ENCODE peak calls at places on chromosomes 16 and 17, in four cellular contexts. B, L, F and J are unnamed samples.

GRCh38 chr16:27400751-27401620 is 988 bp upstream of the IL21R start:
- DNase-seq in B (no peak), L (no peak), F (no peak), J (no peak)

GRCh38 chr16:31214705-31215286 is 877 bp downstream of the TRIM72 start:
- DNase-seq in B (peak; percentile 53), L (no peak), F (no peak), J (no peak)

GRCh38 chr17:62057696-62058095 is 7.4 kb downstream of the MED13 start:
- DNase-seq in B (no peak), L (no peak), F (no peak), J (no peak)

GRCh38 chr16:77584205-77584859 is 138.0 kb upstream of the NUDT7 start:
- DNase-seq in B (peak; percentile 53), L (peak; percentile 66), F (peak; percentile 44), J (peak; percentile 55)

GRCh38 chr17:81564778-81565177 is 12.6 kb upstream of the FAAP100 start:
- DNase-seq in B (no peak), L (no peak), F (no peak), J (no peak)

GRCh38 chr16:25868966-25869365 is 177.2 kb downstream of the HS3ST4 start:
- DNase-seq in B (no peak), L (no peak), F (no peak), J (no peak)

GRCh38 chr16:79267146-79267545 is 333.4 kb downstream of the MAF start:
- DNase-seq in B (no peak), L (no peak), F (no peak), J (no peak)

GRCh38 chr16:77898671-77899211 is 110.4 kb downstream of the VAT1L start:
- DNase-seq in B (no peak), L (no peak), F (no peak), J (no peak)

GRCh38 chr16:67429053-67429798 is 1.7 kb upstream of the HSD11B2 start:
- DNase-seq in B (no peak), L (no peak), F (peak; percentile 79), J (no peak)

GRCh38 chr17:47896672-47897490 is 845 bp downstream of the SP2 start:
- DNase-seq in B (no peak), L (no peak), F (no peak), J (peak; percentile 21)

GRCh38 chr16:72195609-72196008 is 23.7 kb upstream of the PMFBP1 start:
- DNase-seq in B (peak; percentile 59), L (no peak), F (no peak), J (no peak)

GRCh38 chr17:40069751-40070643 is 7.2 kb downstream of the THRA start:
- DNase-seq in B (no peak), L (peak; percentile 78), F (no peak), J (peak; percentile 49)

GRCh38 chr17:31492880-31493655 is 101.6 kb downstream of the RAB11FIP4 start:
- DNase-seq in B (no peak), L (no peak), F (no peak), J (peak; percentile 63)

GRCh38 chr17:53142890-53143289 is 679.8 kb upstream of the KIF2B start:
- DNase-seq in B (no peak), L (peak; percentile 41), F (no peak), J (no peak)

GRCh38 chr17:51761105-51761504 is 397.4 kb downstream of the CA10 start:
- DNase-seq in B (no peak), L (no peak), F (no peak), J (no peak)

GRCh38 chr16:88534731-88535141 is 35.5 kb upstream of the ZC3H18 start:
- DNase-seq in B (peak; percentile 61), L (peak; percentile 69), F (no peak), J (no peak)

GRCh38 chr17:44766409-44767038 is 7.7 kb downstream of the ADAM11 start:
- DNase-seq in B (no peak), L (no peak), F (no peak), J (no peak)

GRCh38 chr17:55661359-55661758 is 61.3 kb downstream of the TMEM100 start:
- DNase-seq in B (no peak), L (no peak), F (no peak), J (no peak)

GRCh38 chr17:80779961-80780380 is 211.7 kb upstream of the CHMP6 start:
- DNase-seq in B (no peak), L (no peak), F (no peak), J (no peak)

GRCh38 chr16:27685802-27686201 is 135.9 kb downstream of the KATNIP start:
- DNase-seq in B (no peak), L (no peak), F (no peak), J (no peak)

GRCh38 chr17:79944821-79945391 is 90.8 kb downstream of the TBC1D16 start:
- DNase-seq in B (peak; percentile 12), L (no peak), F (no peak), J (no peak)

GRCh38 chr16:73166972-73167550 is 119.1 kb upstream of the ZFHX3 start:
- DNase-seq in B (no peak), L (no peak), F (no peak), J (no peak)

GRCh38 chr16:57834936-57835335 is 32.6 kb upstream of the KIFC3 start:
- DNase-seq in B (no peak), L (peak; percentile 54), F (no peak), J (no peak)

GRCh38 chr16:87836844-87837581 is 32.3 kb downstream of the SLC7A5 start:
- DNase-seq in B (no peak), L (no peak), F (no peak), J (no peak)

GRCh38 chr16:4070936-4071335 is 45.3 kb downstream of the ADCY9 start:
- DNase-seq in B (no peak), L (no peak), F (no peak), J (no peak)

GRCh38 chr16:89244754-89245153 is 27.3 kb downstream of the ZNF778 start:
- DNase-seq in B (no peak), L (no peak), F (no peak), J (no peak)

GRCh38 chr16:85819245-85819644 is 19.8 kb downstream of the COX4I1 start:
- DNase-seq in B (peak; percentile 96), L (peak; percentile 86), F (peak; percentile 73), J (peak; percentile 83)

GRCh38 chr16:74451951-74452758 is 30.9 kb upstream of the CLEC18B start:
- DNase-seq in B (no peak), L (no peak), F (no peak), J (no peak)

GRCh38 chr16:57165483-57165882 is 20.4 kb downstream of the PSME3IP1 start:
- DNase-seq in B (no peak), L (no peak), F (no peak), J (no peak)

GRCh38 chr16:23132921-23133532 is 16.2 kb downstream of the USP31 start:
- DNase-seq in B (no peak), L (no peak), F (no peak), J (no peak)

GRCh38 chr16:23131036-23131435 is 18.2 kb downstream of the USP31 start:
- DNase-seq in B (no peak), L (no peak), F (no peak), J (no peak)

GRCh38 chr16:23129686-23130085 is 19.6 kb downstream of the USP31 start:
- DNase-seq in B (no peak), L (no peak), F (no peak), J (no peak)

GRCh38 chr16:23131841-23132576 is 17.2 kb downstream of the USP31 start:
- DNase-seq in B (no peak), L (no peak), F (no peak), J (no peak)

DNA sequence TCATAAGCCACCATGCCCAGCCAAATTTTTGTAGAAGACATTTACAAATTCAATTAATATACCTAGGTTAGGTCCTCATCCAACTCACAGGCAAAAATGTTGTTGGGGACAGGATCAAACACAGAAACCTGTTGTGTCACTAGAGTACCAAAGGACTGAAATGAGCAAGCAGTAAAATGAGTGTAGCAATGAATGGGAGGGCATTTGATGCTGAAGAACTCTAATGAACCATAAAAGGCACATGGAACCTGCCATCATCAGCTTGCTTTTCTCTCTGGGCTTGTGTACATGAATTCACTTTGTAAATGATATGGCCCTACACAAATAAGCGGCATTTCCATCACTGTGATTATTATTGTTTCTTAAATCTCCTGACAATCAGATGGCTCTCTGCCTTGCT is 17.8 kb downstream of the USP31 start:
- DNase-seq in B (no peak), L (no peak), F (no peak), J (no peak)
- TF ChIP-seq HMGXB4 in B (no peak), L (no peak), F (no peak), J (no peak)

GRCh38 chr17:49180303-49180702 is 30.1 kb downstream of the GNGT2 start:
- DNase-seq in B (peak; percentile 80), L (peak; percentile 69), F (peak; percentile 65), J (peak; percentile 76)
- TF ChIP-seq HMGXB4 in B (no peak), L (no peak), F (peak; percentile 63), J (no peak)

DNA sequence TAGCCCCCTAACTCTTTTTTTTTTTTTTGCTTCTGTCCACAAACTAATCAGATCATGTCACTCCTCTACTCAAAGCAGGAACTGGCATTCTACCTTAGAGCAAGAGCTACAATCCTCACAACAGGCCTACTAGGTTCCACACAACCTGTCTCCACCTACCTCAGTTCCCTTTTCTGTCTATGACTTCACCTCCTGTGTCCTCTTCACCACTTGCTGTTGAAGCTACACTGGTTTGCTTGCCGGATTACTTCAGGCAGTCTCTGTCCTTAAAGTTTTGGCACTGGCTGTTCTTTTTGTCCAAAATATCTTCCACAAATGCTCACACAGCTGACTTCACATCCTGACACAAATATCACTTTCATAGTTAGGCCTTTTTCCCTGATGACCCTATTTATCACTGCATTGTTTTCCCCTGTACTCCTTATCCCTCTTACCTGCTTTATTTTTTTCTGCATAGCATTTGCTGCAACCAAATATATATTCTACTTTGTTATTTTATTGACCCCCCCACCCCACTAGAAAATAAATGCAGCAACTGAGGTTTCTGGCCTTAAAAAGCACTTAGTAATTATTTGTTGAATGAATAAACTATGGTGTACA is 72.0 kb downstream of the KANSL1 start:
- DNase-seq in B (no peak), L (no peak), F (no peak), J (no peak)
- TF ChIP-seq HMGXB4 in B (no peak), L (no peak), F (no peak), J (no peak)

DNA sequence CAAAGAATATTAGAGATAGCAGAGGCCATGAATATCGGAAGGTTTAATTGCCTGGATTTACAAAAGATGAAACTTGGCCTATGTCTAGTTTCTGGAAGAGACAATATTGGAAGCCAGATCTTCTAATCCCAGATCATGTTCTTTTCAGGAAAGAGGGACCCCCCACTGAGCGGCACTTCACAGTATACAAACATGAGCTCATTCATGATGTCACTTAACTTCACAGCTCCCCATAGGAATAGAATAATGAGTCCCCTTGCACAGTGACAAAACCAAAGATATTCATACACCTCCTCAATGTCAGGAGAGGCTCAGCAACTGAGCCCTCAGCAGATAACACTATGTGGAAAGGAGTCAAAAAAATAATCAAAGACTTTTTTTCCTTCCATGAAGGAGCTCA is 147.5 kb downstream of the CDH11 start:
- DNase-seq in B (no peak), L (no peak), F (no peak), J (no peak)
- TF ChIP-seq HMGXB4 in B (no peak), L (no peak), F (no peak), J (no peak)

GRCh38 chr17:8577868-8578267 is 52.7 kb downstream of the MYH10 start:
- DNase-seq in B (no peak), L (no peak), F (no peak), J (no peak)
- TF ChIP-seq HMGXB4 in B (no peak), L (no peak), F (no peak), J (no peak)

GRCh38 chr17:82767041-82767754 is 15.3 kb downstream of the TBCD start:
- DNase-seq in B (peak; percentile 79), L (peak; percentile 57), F (peak; percentile 49), J (peak; percentile 44)

GRCh38 chr17:82769041-82769440 is 17.2 kb downstream of the TBCD start:
- DNase-seq in B (no peak), L (no peak), F (no peak), J (no peak)

GRCh38 chr17:82775033-82775823 is 23.4 kb downstream of the TBCD start:
- DNase-seq in B (peak; percentile 90), L (peak; percentile 69), F (peak; percentile 51), J (peak; percentile 41)

GRCh38 chr17:82776454-82776853 is 24.6 kb downstream of the TBCD start:
- DNase-seq in B (no peak), L (no peak), F (no peak), J (no peak)

GRCh38 chr17:82772026-82772425 is 20.2 kb downstream of the TBCD start:
- DNase-seq in B (no peak), L (peak; percentile 54), F (peak; percentile 71), J (no peak)
- TF ChIP-seq HMGXB4 in B (no peak), L (no peak), F (no peak), J (no peak)